ENCODE peak calls at places on chromosomes 12 and 14, in ten cellular contexts. V, W, G, X, Y, P, B, S, O and D are unnamed samples.

GRCh38 chr14:64968651-64969050 is 3.5 kb downstream of the RAB15 start:
- DNase-seq in V (no peak), W (no peak), G (no peak), X (no peak), Y (no peak), P (no peak), B (no peak), S (no peak), O (no peak), D (no peak)

GRCh38 chr12:49369723-49370145 is 2.5 kb downstream of the SPATS2 start:
- DNase-seq in V (peak; percentile 41), W (peak; percentile 58), G (peak; percentile 48), X (no peak), Y (peak; percentile 26), P (no peak), B (no peak), S (no peak), O (no peak), D (no peak)

GRCh38 chr14:104001003-104001402 is 58.7 kb upstream of the RD3L start:
- DNase-seq in V (peak; percentile 21), W (no peak), G (no peak), X (no peak), Y (no peak), P (no peak), B (no peak), S (no peak), O (no peak), D (no peak)

GRCh38 chr14:21384494-21384851 is 654 bp upstream of the SUPT16H start:
- DNase-seq in V (no peak), W (no peak), G (no peak), X (no peak), Y (no peak), P (no peak), B (no peak), S (no peak), O (no peak), D (no peak)

GRCh38 chr14:96105921-96106441 is 66.8 kb downstream of the C14orf132 start:
- DNase-seq in V (no peak), W (peak; percentile 59), G (peak; percentile 44), X (peak; percentile 18), Y (no peak), P (no peak), B (peak; percentile 85), S (peak; percentile 91), O (no peak), D (no peak)

GRCh38 chr14:80959448-80960006 is 4.1 kb downstream of the TSHR start:
- DNase-seq in V (no peak), W (no peak), G (no peak), X (no peak), Y (peak; percentile 89), P (no peak), B (no peak), S (no peak), O (no peak), D (no peak)

GRCh38 chr12:111993290-111994150 is 19.4 kb downstream of the TMEM116 start:
- DNase-seq in V (no peak), W (no peak), G (no peak), X (no peak), Y (peak; percentile 55), P (no peak), B (no peak), S (no peak), O (no peak), D (no peak)

GRCh38 chr12:4051616-4052015 is 178.4 kb upstream of the PARP11 start:
- DNase-seq in V (no peak), W (no peak), G (no peak), X (no peak), Y (no peak), P (no peak), B (no peak), S (no peak), O (no peak), D (no peak)

GRCh38 chr14:65599375-65599774 is 186.8 kb downstream of the FUT8 start:
- DNase-seq in V (no peak), W (no peak), G (no peak), X (no peak), Y (no peak), P (no peak), B (no peak), S (no peak), O (no peak), D (peak; percentile 9)

GRCh38 chr12:103840399-103840880 is 594 bp downstream of the NT5DC3 start:
- DNase-seq in V (no peak), W (no peak), G (no peak), X (no peak), Y (no peak), P (peak; percentile 38), B (peak; percentile 58), S (no peak), O (no peak), D (no peak)

GRCh38 chr12:45587042-45587441 is 142.5 kb upstream of the ARID2 start:
- DNase-seq in V (no peak), W (no peak), G (no peak), X (no peak), Y (no peak), P (no peak), B (no peak), S (no peak), O (no peak), D (no peak)

GRCh38 chr14:35987731-35988130 is 161.6 kb downstream of the BRMS1L start:
- DNase-seq in V (no peak), W (no peak), G (no peak), X (no peak), Y (no peak), P (no peak), B (no peak), S (no peak), O (no peak), D (no peak)

GRCh38 chr14:67987596-67987995 is 168.0 kb downstream of the RAD51B start:
- DNase-seq in V (no peak), W (peak; percentile 95), G (no peak), X (no peak), Y (no peak), P (no peak), B (peak; percentile 61), S (no peak), O (no peak), D (peak; percentile 93)

GRCh38 chr12:13727707-13728147 is 253.7 kb downstream of the GRIN2B start:
- DNase-seq in V (no peak), W (no peak), G (no peak), X (no peak), Y (no peak), P (no peak), B (peak; percentile 32), S (no peak), O (no peak), D (no peak)

GRCh38 chr14:105091335-105092123 is 26.3 kb upstream of the GPR132 start:
- DNase-seq in V (peak; percentile 71), W (no peak), G (peak; percentile 95), X (peak; percentile 92), Y (no peak), P (peak; percentile 86), B (peak; percentile 94), S (peak; percentile 87), O (peak; percentile 87), D (no peak)

GRCh38 chr12:132056959-132057358 is 87.2 kb downstream of the DDX51 start:
- DNase-seq in V (no peak), W (no peak), G (no peak), X (no peak), Y (no peak), P (no peak), B (no peak), S (no peak), O (no peak), D (no peak)

GRCh38 chr12:115914122-115914521 is 363.4 kb downstream of the MED13L start:
- DNase-seq in V (no peak), W (no peak), G (no peak), X (no peak), Y (no peak), P (no peak), B (no peak), S (no peak), O (no peak), D (no peak)

GRCh38 chr14:57486767-57487379 is 6.8 kb downstream of the CCDC198 start:
- DNase-seq in V (peak; percentile 41), W (peak; percentile 62), G (peak; percentile 17), X (no peak), Y (peak; percentile 13), P (no peak), B (peak; percentile 32), S (no peak), O (no peak), D (peak; percentile 25)

GRCh38 chr12:46483572-46484395 is 111.2 kb upstream of the SLC38A2 start:
- DNase-seq in V (peak; percentile 94), W (peak; percentile 74), G (no peak), X (no peak), Y (no peak), P (no peak), B (no peak), S (no peak), O (no peak), D (no peak)

GRCh38 chr14:37232907-37233481 is 35.3 kb downstream of the MIPOL1 start:
- DNase-seq in V (peak; percentile 79), W (peak; percentile 71), G (no peak), X (no peak), Y (no peak), P (no peak), B (peak; percentile 61), S (no peak), O (no peak), D (peak; percentile 56)

GRCh38 chr12:92551853-92552397 is 150.9 kb upstream of the PLEKHG7 start:
- DNase-seq in V (no peak), W (no peak), G (no peak), X (no peak), Y (no peak), P (no peak), B (peak; percentile 97), S (no peak), O (no peak), D (peak; percentile 46)

GRCh38 chr12:109877504-109878246 is 2.7 kb downstream of the GLTP start:
- DNase-seq in V (no peak), W (no peak), G (no peak), X (no peak), Y (no peak), P (no peak), B (no peak), S (no peak), O (no peak), D (no peak)
- H3K27ac ChIP-seq in V (no peak overlapping the region), W (no peak overlapping the region), G (no peak overlapping the region), X (no peak overlapping the region), Y (no peak overlapping the region), P (no peak overlapping the region), B (no peak overlapping the region), S (no peak overlapping the region), O (no peak overlapping the region), D (no peak overlapping the region)

GRCh38 chr12:56800221-56800620 is 37.1 kb downstream of the HSD17B6 start:
- DNase-seq in V (no peak), W (no peak), G (no peak), X (no peak), Y (no peak), P (no peak), B (no peak), S (no peak), O (no peak), D (no peak)
- TF ChIP-seq CTCF in V (no peak), W (no peak), G (no peak), X (no peak), Y (no peak), P (no peak), B (no peak), S (no peak), O (no peak), D (no peak)

GRCh38 chr12:48038085-48038484 is 33.8 kb upstream of the COL2A1 start:
- DNase-seq in V (no peak), W (no peak), G (no peak), X (no peak), Y (no peak), P (no peak), B (no peak), S (no peak), O (no peak), D (no peak)
- H3K27ac ChIP-seq in V (no peak overlapping the region), W (no peak overlapping the region), G (no peak overlapping the region), X (no peak overlapping the region), Y (no peak overlapping the region), P (no peak overlapping the region), B (no peak overlapping the region), S (no peak overlapping the region), O (no peak overlapping the region), D (no peak overlapping the region)

GRCh38 chr14:77212933-77213656 is 31.5 kb downstream of the TMEM63C start:
- DNase-seq in V (peak; percentile 13), W (no peak), G (peak; percentile 70), X (peak; percentile 61), Y (peak; percentile 41), P (no peak), B (peak; percentile 60), S (no peak), O (peak; percentile 14), D (peak; percentile 3)
- TF ChIP-seq CTCF in V (peak; percentile 88), W (peak; percentile 30), G (peak; percentile 57), X (peak; percentile 36), Y (peak; percentile 72), P (peak; percentile 49), B (peak; percentile 97), S (no peak), O (peak; percentile 57), D (peak; percentile 82)